ENCODE peak calls at places on chromosome 9, in six cellular contexts. F is HepG2, B is GM12878, D is K562, I is H1, H is GM12892. X is an unnamed sample.

GRCh38 chr9:137458194-137459146 is 664 bp downstream of the NSMF start:
- DNase-seq in I (no peak), D (no peak), H (no peak), F (no peak), B (no peak), X (no peak)

GRCh38 chr9:90099262-90099982 is 494.6 kb downstream of the GADD45G start:
- DNase-seq in D (no peak), B (no peak), I (no peak), F (peak), H (no peak), X (no peak)

GRCh38 chr9:86586144-86586494 is 231.9 kb upstream of the TUT7 start:
- DNase-seq in F (no peak), I (no peak), H (no peak), D (no peak), B (no peak), X (no peak)

GRCh38 chr9:122332083-122332482 is 38.7 kb upstream of the PTGS1 start:
- DNase-seq in B (no peak), I (no peak), F (no peak), D (peak), H (no peak), X (no peak)

GRCh38 chr9:112286906-112287305 is 46.5 kb downstream of the PTBP3 start:
- DNase-seq in H (no peak), B (no peak), D (no peak), F (no peak), I (no peak), X (no peak)

GRCh38 chr9:71604197-71605063 is 163.9 kb downstream of the CEMIP2 start:
- DNase-seq in B (no peak), I (peak), F (peak), D (peak), H (no peak), X (peak)

GRCh38 chr9:79242489-79242888 is 329.3 kb upstream of the TLE4 start:
- DNase-seq in H (no peak), F (no peak), B (no peak), D (no peak), I (no peak), X (no peak)

GRCh38 chr9:37105169-37105750 is 15.1 kb upstream of the ZCCHC7 start:
- DNase-seq in I (no peak), B (no peak), H (no peak), D (peak), F (no peak), X (no peak)

GRCh38 chr9:100602302-100602930 is 24.5 kb downstream of the CAVIN4 start:
- DNase-seq in H (no peak), F (peak), B (no peak), I (no peak), D (peak), X (no peak)

GRCh38 chr9:19782005-19782404 is 6.8 kb downstream of the SLC24A2 start:
- DNase-seq in B (no peak), H (no peak), I (no peak), F (no peak), D (no peak), X (no peak)

GRCh38 chr9:36967997-36968396 is 66.1 kb downstream of the PAX5 start:
- DNase-seq in D (no peak), I (no peak), B (no peak), F (no peak), H (no peak), X (no peak)

GRCh38 chr9:75754090-75754489 is 136.4 kb upstream of the PCSK5 start:
- DNase-seq in D (no peak), H (no peak), B (no peak), I (no peak), F (no peak), X (no peak)

GRCh38 chr9:109441296-109441695 is 56.8 kb downstream of the PTPN3 start:
- DNase-seq in H (no peak), B (no peak), D (no peak), F (peak), I (no peak), X (no peak)

GRCh38 chr9:91408475-91408874 is 15.2 kb downstream of the NFIL3 start:
- DNase-seq in F (no peak), B (no peak), H (no peak), I (no peak), D (no peak), X (no peak)

GRCh38 chr9:76557674-76558073 is 98.7 kb downstream of the GCNT1 start:
- DNase-seq in B (no peak), F (no peak), H (no peak), D (no peak), I (no peak), X (no peak)

GRCh38 chr9:71003346-71003745 is 118.1 kb downstream of the TRPM3 start:
- DNase-seq in F (no peak), B (no peak), D (no peak), I (no peak), H (no peak), X (no peak)

GRCh38 chr9:108854641-108855528 is 901 bp downstream of the ACTL7B start:
- DNase-seq in H (no peak), I (no peak), D (no peak), B (no peak), F (no peak), X (no peak)

GRCh38 chr9:19122490-19123042 is 4.7 kb downstream of the PLIN2 start:
- DNase-seq in H (no peak), F (no peak), B (no peak), I (no peak), D (no peak), X (no peak)

GRCh38 chr9:135797507-135798302 is 95.7 kb downstream of the KCNT1 start:
- DNase-seq in H (no peak), F (no peak), B (no peak), D (peak), I (peak), X (peak)

GRCh38 chr9:113598451-113598850 is 134.9 kb downstream of the RGS3 start:
- DNase-seq in H (no peak), F (no peak), I (no peak), D (no peak), B (no peak), X (no peak)

GRCh38 chr9:113600871-113601545 is 137.5 kb downstream of the RGS3 start:
- DNase-seq in D (no peak), I (no peak), B (no peak), H (no peak), F (no peak), X (no peak)

GRCh38 chr9:113600477-113600851 is 136.9 kb downstream of the RGS3 start:
- DNase-seq in D (no peak), H (no peak), F (no peak), B (no peak), I (no peak), X (no peak)

GRCh38 chr9:113598883-113599282 is 135.4 kb downstream of the RGS3 start:
- DNase-seq in H (no peak), B (no peak), D (no peak), I (no peak), F (no peak), X (no peak)

GRCh38 chr9:113599647-113600476 is 136.3 kb downstream of the RGS3 start:
- DNase-seq in B (no peak), H (no peak), D (no peak), I (no peak), F (no peak), X (no peak)
- TF ChIP-seq POLR2A in B (no peak), H (no peak), D (no peak), I (no peak), F (no peak), X (no peak)

GRCh38 chr9:120830151-120830550 is 12.6 kb downstream of the PSMD5 start:
- DNase-seq in D (no peak), F (no peak), H (no peak), B (no peak), I (no peak), X (no peak)

GRCh38 chr9:120829650-120830049 is 13.1 kb downstream of the PSMD5 start:
- DNase-seq in I (no peak), F (no peak), B (no peak), D (no peak), H (no peak), X (no peak)

GRCh38 chr9:120833311-120833710 is 9.4 kb downstream of the PSMD5 start:
- DNase-seq in D (no peak), I (no peak), F (no peak), B (no peak), H (no peak), X (no peak)

GRCh38 chr9:120830865-120831264 is 11.9 kb downstream of the PSMD5 start:
- DNase-seq in B (no peak), H (no peak), D (no peak), I (no peak), F (no peak), X (no peak)

GRCh38 chr9:120832766-120833165 is 10.0 kb downstream of the PSMD5 start:
- DNase-seq in H (no peak), D (no peak), F (no peak), I (no peak), B (no peak), X (no peak)
- TF ChIP-seq TAF1 in H (no peak), D (no peak), F (no peak), I (no peak), B (no peak), X (no peak)

GRCh38 chr9:7799234-7799933 is at the start of gene DMAC1:
- DNase-seq in H (peak), I (peak), F (peak), D (peak), B (peak), X (peak)
- TF ChIP-seq POLR2A in H (peak), I (peak), F (peak), D (peak), B (peak), X (peak)

GRCh38 chr9:117718085-117718484 is 13.9 kb downstream of the TLR4 start:
- DNase-seq in D (no peak), I (no peak), F (no peak), H (no peak), B (peak), X (no peak)
- TF ChIP-seq TAF1 in D (no peak), I (no peak), F (no peak), H (no peak), B (no peak), X (no peak)

GRCh38 chr9:120734607-120735006 is 20.3 kb upstream of the MEGF9 start:
- DNase-seq in H (no peak), B (no peak), I (no peak), D (no peak), F (no peak), X (no peak)
- TF ChIP-seq POLR2A in H (no peak), B (no peak), I (no peak), D (no peak), F (no peak), X (no peak)

GRCh38 chr9:33153666-33154065 is 13.5 kb downstream of the B4GALT1 start:
- DNase-seq in I (no peak), H (no peak), F (no peak), D (no peak), B (no peak), X (no peak)

GRCh38 chr9:33148367-33149019 is 18.6 kb downstream of the B4GALT1 start:
- DNase-seq in F (no peak), H (no peak), I (no peak), B (no peak), D (no peak), X (no peak)

GRCh38 chr9:33151601-33152000 is 15.5 kb downstream of the B4GALT1 start:
- DNase-seq in B (no peak), F (no peak), D (no peak), I (no peak), H (no peak), X (no peak)

GRCh38 chr9:33153001-33153400 is 14.1 kb downstream of the B4GALT1 start:
- DNase-seq in F (no peak), D (no peak), H (no peak), I (no peak), B (no peak), X (no peak)

DNA sequence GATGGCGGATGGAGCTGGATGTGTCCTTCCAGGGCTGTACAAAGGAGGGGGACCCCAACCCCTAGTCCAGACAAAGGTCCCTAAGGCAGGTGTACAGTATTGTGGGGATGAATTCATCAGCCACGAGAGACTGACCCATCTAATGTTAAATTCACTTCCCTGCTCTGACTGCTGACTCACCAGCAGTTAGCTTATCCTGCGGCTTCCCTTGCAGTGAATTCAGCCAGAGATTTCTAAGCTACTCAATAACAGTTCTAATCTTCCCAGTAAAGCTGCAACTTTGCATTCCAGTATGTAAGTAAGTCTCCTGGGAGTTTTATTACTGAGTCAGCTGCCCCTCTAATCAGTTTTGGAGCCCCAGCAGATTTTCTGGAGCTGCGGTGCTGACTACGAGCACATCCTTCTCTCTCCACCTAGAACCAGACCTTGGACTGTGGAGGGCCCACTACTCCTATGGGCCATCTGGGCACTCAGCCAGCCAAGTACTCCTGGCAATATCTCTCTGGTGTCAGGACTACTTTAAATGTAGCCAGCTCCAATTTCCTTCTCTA is 16.1 kb downstream of the B4GALT1 start:
- DNase-seq in B (no peak), H (no peak), D (peak), I (no peak), F (peak), X (no peak)
- TF ChIP-seq TAF1 in B (no peak), H (no peak), D (no peak), I (no peak), F (no peak), X (no peak)

GRCh38 chr9:127916665-127917581 is at the start of gene ST6GALNAC4:
- DNase-seq in D (peak), F (peak), B (no peak), I (peak), H (peak), X (peak)
- TF ChIP-seq POLR2A in D (peak), F (no peak), B (peak), I (no peak), H (peak), X (peak)

GRCh38 chr9:132181796-132182521 is 20.1 kb downstream of the NTNG2 start:
- DNase-seq in I (no peak), D (no peak), B (no peak), F (no peak), H (no peak), X (no peak)
- TF ChIP-seq TAF1 in I (no peak), D (no peak), B (no peak), F (no peak), H (no peak), X (no peak)

DNA sequence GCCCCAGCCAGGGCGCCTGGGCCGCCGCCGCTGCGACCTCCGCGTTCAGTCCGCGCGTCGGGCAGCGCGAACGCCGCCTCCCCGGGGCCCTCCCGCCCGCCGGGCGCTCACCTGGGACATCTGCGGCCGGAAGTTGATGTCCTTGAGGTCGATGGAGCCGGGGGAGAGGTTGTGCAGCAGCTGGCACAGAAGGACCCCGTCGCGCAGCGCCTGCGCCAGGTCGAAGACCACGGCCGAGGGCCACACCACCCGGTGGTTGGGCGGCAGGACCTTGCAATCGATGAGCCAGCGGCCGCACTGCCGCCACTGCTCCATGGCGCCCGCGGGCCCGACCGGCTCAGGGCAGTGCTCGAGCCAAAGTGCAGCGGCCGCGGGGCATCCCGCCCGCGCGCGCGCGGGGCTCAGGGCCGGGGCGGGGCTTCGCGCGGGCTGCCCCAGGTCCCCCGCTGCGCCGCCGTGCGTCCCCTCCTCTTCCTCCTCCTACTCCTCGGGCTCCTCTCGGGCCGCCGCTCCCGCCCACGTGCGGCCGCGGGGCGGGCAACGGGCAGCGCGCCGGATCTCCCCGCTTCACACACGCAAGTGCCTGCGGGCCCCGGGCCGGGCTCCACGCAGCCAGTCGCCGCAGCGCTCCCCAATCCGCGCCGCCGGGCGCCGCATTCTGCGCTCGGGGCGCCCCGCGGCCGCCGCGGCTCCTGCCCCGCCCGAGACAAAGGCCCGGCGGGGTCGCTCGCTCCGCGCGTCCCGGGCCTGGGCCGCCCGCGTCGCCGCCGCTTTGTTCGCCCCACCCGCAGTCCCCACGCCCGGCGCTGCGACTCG is at the start of gene VAV2:
- DNase-seq in I (peak), F (peak), D (peak), B (no peak), H (no peak), X (no peak)
- TF ChIP-seq POLR2A in I (peak), F (no peak), D (no peak), B (peak), H (peak), X (peak)

X was measured in GM12891.